ENCODE peak calls at places on chromosomes 2 and 18, in six cellular contexts. Y is activated CD4-positive, CD25-positive, alpha-beta regulatory T cell; G is GOT3; E is thyroid gland; N is iris pigment epithelial cell; J is NCI-H1105 treated with DMSO at 0.1 percent for 48 hours. F is an unnamed sample.

GRCh38 chr18:23827681-23828080 is 138.4 kb downstream of the LAMA3 start:
- DNase-seq in Y (no peak), G (no peak), E (peak; percentile 27), N (no peak), J (no peak), F (no peak)

GRCh38 chr2:3578987-3579386 is 3.9 kb downstream of the RPS7 start:
- DNase-seq in Y (no peak), G (no peak), E (no peak), N (no peak), J (no peak), F (no peak)

GRCh38 chr2:26458365-26459042 is 19.4 kb downstream of the OTOF start:
- DNase-seq in Y (no peak), G (no peak), E (no peak), N (no peak), J (no peak), F (no peak)

GRCh38 chr2:11692966-11693521 is 23.0 kb upstream of the NTSR2 start:
- DNase-seq in Y (peak; percentile 18), G (no peak), E (peak; percentile 70), N (peak; percentile 50), J (peak; percentile 66), F (peak; percentile 95)

GRCh38 chr2:217429981-217430500 is 570.2 kb upstream of the TNP1 start:
- DNase-seq in Y (no peak), G (no peak), E (no peak), N (peak; percentile 52), J (no peak), F (no peak)

GRCh38 chr2:64581777-64582539 is 57.8 kb downstream of the AFTPH start:
- DNase-seq in Y (no peak), G (no peak), E (no peak), N (no peak), J (no peak), F (no peak)

GRCh38 chr2:50995610-50996009 is 36.3 kb downstream of the NRXN1 start:
- DNase-seq in Y (no peak), G (no peak), E (no peak), N (peak; percentile 67), J (no peak), F (no peak)

GRCh38 chr2:202555354-202555753 is 79.4 kb upstream of the FAM117B start:
- DNase-seq in Y (no peak), G (no peak), E (no peak), N (no peak), J (no peak), F (no peak)

GRCh38 chr18:54791657-54792056 is 36.6 kb upstream of the RAB27B start:
- DNase-seq in Y (no peak), G (no peak), E (no peak), N (no peak), J (no peak), F (no peak)

GRCh38 chr2:28413152-28413895 is 20.7 kb downstream of the FOSL2 start:
- DNase-seq in Y (no peak), G (no peak), E (no peak), N (no peak), J (peak; percentile 68), F (no peak)

GRCh38 chr2:170206805-170207407 is 29.0 kb downstream of the MYO3B start:
- DNase-seq in Y (no peak), G (no peak), E (no peak), N (no peak), J (no peak), F (no peak)

F was measured in body of pancreas.